ENCODE peak calls at places on chromosomes 11 and 22, in four cellular contexts. One of them, this sample, is unnamed.
A peak's percentile ranks its signal among the peaks of the same experiment; 100 is the strongest.

GRCh38 chr11:62792193-62792575 is 378 bp upstream of the TMEM223 start:
- DNase-seq in psoas muscle: no peak
- DNase-seq in T-helper 9 cell: no peak
- DNase-seq in K562: no peak
- DNase-seq in this sample: no peak

GRCh38 chr11:127059286-127060200 is 59.0 kb upstream of the KIRREL3 start:
- DNase-seq in psoas muscle: no peak
- DNase-seq in T-helper 9 cell: no peak
- DNase-seq in K562: no peak
- DNase-seq in this sample: no peak

GRCh38 chr11:70206226-70206785 is 3.2 kb downstream of the FADD start:
- DNase-seq in psoas muscle: no peak
- DNase-seq in T-helper 9 cell: no peak
- DNase-seq in K562: no peak
- DNase-seq in this sample: peak; percentile 34

GRCh38 chr11:76026862-76027261 is 179.4 kb downstream of the WNT11 start:
- DNase-seq in psoas muscle: no peak
- DNase-seq in T-helper 9 cell: no peak
- DNase-seq in K562: no peak
- DNase-seq in this sample: no peak

GRCh38 chr22:30196141-30196866 is 50.3 kb downstream of the LIF start:
- DNase-seq in psoas muscle: peak; percentile 81
- DNase-seq in T-helper 9 cell: no peak
- DNase-seq in K562: peak; percentile 28
- DNase-seq in this sample: peak; percentile 76

GRCh38 chr11:43944761-43945311 is 2.4 kb downstream of the C11orf96 start:
- DNase-seq in psoas muscle: peak; percentile 77
- DNase-seq in T-helper 9 cell: peak; percentile 61
- DNase-seq in K562: peak; percentile 83
- DNase-seq in this sample: peak; percentile 89

GRCh38 chr11:13206086-13206640 is 71.4 kb upstream of the BMAL1 start:
- DNase-seq in psoas muscle: no peak
- DNase-seq in T-helper 9 cell: no peak
- DNase-seq in K562: no peak
- DNase-seq in this sample: no peak

GRCh38 chr22:50118557-50119168 is 28.9 kb downstream of the MOV10L1 start:
- DNase-seq in psoas muscle: no peak
- DNase-seq in T-helper 9 cell: no peak
- DNase-seq in K562: peak; percentile 87
- DNase-seq in this sample: no peak

GRCh38 chr11:66080055-66080817 is 10.2 kb downstream of the PACS1 start:
- DNase-seq in psoas muscle: peak; percentile 39
- DNase-seq in T-helper 9 cell: peak; percentile 63
- DNase-seq in K562: peak; percentile 52
- DNase-seq in this sample: no peak

GRCh38 chr11:63510360-63511130 is 4.7 kb downstream of the LGALS12 start:
- DNase-seq in psoas muscle: peak; percentile 67
- DNase-seq in T-helper 9 cell: no peak
- DNase-seq in K562: no peak
- DNase-seq in this sample: peak; percentile 77

GRCh38 chr22:24450600-24450999 is 23.2 kb downstream of the ADORA2A start:
- DNase-seq in psoas muscle: no peak
- DNase-seq in T-helper 9 cell: no peak
- DNase-seq in K562: no peak
- DNase-seq in this sample: no peak

This sample was measured in right lobe of liver.